ENCODE peak calls at places on chromosomes 16 and 17, in seven cellular contexts. I, V, Y, C, G, P and Z are unnamed samples.

GRCh38 chr17:67484261-67484660 is 107.2 kb downstream of the PITPNC1 start:
- DNase-seq in I (no peak), V (no peak), Y (no peak), C (no peak), G (no peak), P (no peak), Z (no peak)

GRCh38 chr17:28406478-28406824 is 439 bp upstream of the SLC46A1 start:
- DNase-seq in I (no peak), V (no peak), Y (no peak), C (no peak), G (peak; percentile 15), P (no peak), Z (no peak)

GRCh38 chr17:49574283-49574892 is 1.3 kb upstream of the NXPH3 start:
- DNase-seq in I (no peak), V (peak; percentile 47), Y (no peak), C (no peak), G (no peak), P (no peak), Z (no peak)

GRCh38 chr17:15260376-15261062 is 4.6 kb downstream of the PMP22 start:
- DNase-seq in I (peak; percentile 87), V (peak; percentile 93), Y (no peak), C (no peak), G (peak; percentile 92), P (peak; percentile 89), Z (peak; percentile 83)

GRCh38 chr16:23836404-23837291 is 865 bp downstream of the PRKCB start:
- DNase-seq in I (no peak), V (no peak), Y (peak; percentile 75), C (peak; percentile 70), G (no peak), P (no peak), Z (no peak)

GRCh38 chr16:85240982-85241924 is 129.0 kb upstream of the CIBAR2 start:
- DNase-seq in I (no peak), V (no peak), Y (no peak), C (no peak), G (no peak), P (no peak), Z (no peak)

GRCh38 chr17:64103751-64104364 is 26.1 kb downstream of the ERN1 start:
- DNase-seq in I (no peak), V (no peak), Y (peak; percentile 63), C (no peak), G (peak; percentile 68), P (peak; percentile 68), Z (peak; percentile 54)

GRCh38 chr16:11597268-11597690 is 10.6 kb upstream of the LITAF start:
- DNase-seq in I (peak; percentile 26), V (no peak), Y (no peak), C (no peak), G (peak; percentile 50), P (peak; percentile 36), Z (no peak)

GRCh38 chr17:6712058-6712853 is 913 bp downstream of the SLC13A5 start:
- DNase-seq in I (no peak), V (no peak), Y (no peak), C (no peak), G (peak; percentile 19), P (peak; percentile 55), Z (peak; percentile 36)

GRCh38 chr16:82231021-82231787 is 61.2 kb upstream of the MPHOSPH6 start:
- DNase-seq in I (no peak), V (no peak), Y (no peak), C (no peak), G (no peak), P (no peak), Z (no peak)

GRCh38 chr17:62804822-62805221 is 3.3 kb downstream of the MARCHF10 start:
- DNase-seq in I (no peak), V (no peak), Y (no peak), C (no peak), G (peak; percentile 80), P (peak; percentile 83), Z (peak; percentile 78)

DNA sequence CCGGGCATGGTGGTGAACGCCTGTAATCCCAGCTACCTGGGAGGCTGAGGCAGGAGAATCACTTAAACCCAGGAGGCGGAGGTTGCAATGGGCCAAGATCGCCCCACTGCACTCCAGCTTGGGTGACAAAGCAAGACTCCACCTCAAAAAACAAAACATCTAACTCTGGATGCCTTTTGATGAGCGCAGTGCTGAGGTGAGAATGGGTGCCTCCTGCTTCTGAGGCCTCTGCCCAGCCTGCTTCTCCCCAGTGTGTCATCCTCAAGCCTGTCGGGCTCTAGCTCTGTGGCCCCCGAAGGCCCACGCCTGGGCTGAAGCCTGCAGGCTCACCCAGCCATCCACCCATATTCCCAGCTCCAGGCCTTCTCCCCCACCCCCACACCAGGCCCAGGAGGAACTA is 10.5 kb upstream of the MTSS2 start:
- DNase-seq in I (no peak), V (no peak), Y (no peak), C (no peak), G (no peak), P (no peak), Z (no peak)
- H3K4me1 ChIP-seq in I (peaks cover 98% of the 10 kb centered on the region), V (peaks cover 52% of the 10 kb centered on the region), Y (peaks cover 6% of the 10 kb centered on the region), C (no peaks in the 10 kb centered on the region), G (peaks cover 43% of the 10 kb centered on the region), P (peaks cover 44% of the 10 kb centered on the region), Z (peaks cover 48% of the 10 kb centered on the region)

DNA sequence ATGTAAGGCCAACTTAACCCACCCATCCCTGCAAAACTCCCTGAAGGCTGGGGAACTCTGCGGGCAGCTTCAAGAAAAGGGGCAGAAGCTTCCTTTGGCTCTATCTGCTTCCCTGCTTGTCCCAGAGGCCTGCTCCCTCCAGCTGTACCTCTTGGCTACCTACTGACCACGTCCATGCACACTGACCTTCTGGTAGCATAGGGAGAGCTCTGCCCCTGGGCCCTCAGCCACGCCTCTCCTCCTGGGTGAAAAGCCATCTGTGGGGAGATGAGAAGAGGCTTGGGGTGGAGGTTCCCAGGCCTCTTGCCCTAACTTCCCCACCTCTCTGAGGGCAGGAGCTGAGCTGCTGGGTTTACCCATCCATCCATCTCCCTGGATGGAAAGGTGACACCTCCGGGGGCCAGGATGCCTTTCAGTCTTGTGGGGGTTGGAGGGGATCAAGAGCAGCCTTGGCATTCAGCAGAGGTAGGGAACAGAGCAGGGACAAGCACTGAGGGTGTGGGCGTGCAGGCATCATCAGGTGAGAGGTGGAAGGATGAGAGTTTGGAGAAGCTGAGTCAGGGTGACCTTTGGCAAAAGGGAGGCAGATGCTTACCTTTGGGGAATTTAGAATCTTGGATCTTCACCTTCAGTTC is 23.4 kb upstream of the MFSD6L start:
- DNase-seq in I (no peak), V (no peak), Y (no peak), C (no peak), G (no peak), P (no peak), Z (no peak)
- H3K27ac ChIP-seq in I (no peak overlapping the region), V (no peak overlapping the region), Y (no peak overlapping the region), C (no peak overlapping the region), G (no peak overlapping the region), P (no peak overlapping the region), Z (no peak overlapping the region)

DNA sequence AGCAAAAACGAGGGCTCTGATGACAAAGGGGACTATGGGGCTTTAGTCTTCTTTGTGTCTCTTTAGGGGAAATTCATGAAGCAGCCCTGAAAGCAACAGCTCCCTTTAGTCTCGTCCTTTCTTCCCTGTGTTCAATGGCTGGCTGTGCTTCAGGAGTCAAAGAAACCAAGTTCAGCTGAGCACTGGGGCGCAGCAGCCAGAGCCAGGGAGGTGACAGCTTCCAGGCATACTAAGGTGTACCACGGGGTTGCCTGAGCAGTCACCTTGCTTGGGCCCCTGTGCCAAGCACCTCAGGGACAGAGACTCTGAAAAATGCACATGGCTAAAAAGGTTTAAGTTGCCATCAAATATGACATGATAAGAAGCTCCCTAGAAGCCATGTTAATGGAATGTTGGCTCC is 14.8 kb upstream of the SREBF1 start:
- DNase-seq in I (no peak), V (no peak), Y (no peak), C (no peak), G (no peak), P (no peak), Z (no peak)
- H3K4me1 ChIP-seq in I (peaks cover 66% of the 10 kb centered on the region), V (peaks cover 7% of the 10 kb centered on the region), Y (peaks cover 23% of the 10 kb centered on the region), C (peaks cover 54% of the 10 kb centered on the region), G (peaks cover 39% of the 10 kb centered on the region), P (peaks cover 23% of the 10 kb centered on the region), Z (peaks cover 6% of the 10 kb centered on the region)

GRCh38 chr17:55057184-55057583 is 88.6 kb downstream of the STXBP4 start:
- DNase-seq in I (no peak), V (no peak), Y (no peak), C (no peak), G (peak; percentile 4), P (no peak), Z (no peak)
- H3K27ac ChIP-seq in I (no peak overlapping the region), V (no peak overlapping the region), Y (no peak overlapping the region), C (no peak overlapping the region), G (no peak overlapping the region), P (no peak overlapping the region), Z (no peak overlapping the region)

GRCh38 chr17:37694734-37695133 is 50.1 kb downstream of the HNF1B start:
- DNase-seq in I (no peak), V (no peak), Y (no peak), C (no peak), G (no peak), P (peak; percentile 56), Z (peak; percentile 53)

GRCh38 chr17:37696366-37696765 is 48.5 kb downstream of the HNF1B start:
- DNase-seq in I (no peak), V (no peak), Y (no peak), C (no peak), G (no peak), P (no peak), Z (no peak)

GRCh38 chr17:37691807-37692206 is 48.6 kb upstream of the DDX52 start:
- DNase-seq in I (no peak), V (no peak), Y (no peak), C (no peak), G (no peak), P (no peak), Z (no peak)

GRCh38 chr17:37697331-37697730 is 47.5 kb downstream of the HNF1B start:
- DNase-seq in I (no peak), V (no peak), Y (no peak), C (no peak), G (no peak), P (no peak), Z (no peak)

DNA sequence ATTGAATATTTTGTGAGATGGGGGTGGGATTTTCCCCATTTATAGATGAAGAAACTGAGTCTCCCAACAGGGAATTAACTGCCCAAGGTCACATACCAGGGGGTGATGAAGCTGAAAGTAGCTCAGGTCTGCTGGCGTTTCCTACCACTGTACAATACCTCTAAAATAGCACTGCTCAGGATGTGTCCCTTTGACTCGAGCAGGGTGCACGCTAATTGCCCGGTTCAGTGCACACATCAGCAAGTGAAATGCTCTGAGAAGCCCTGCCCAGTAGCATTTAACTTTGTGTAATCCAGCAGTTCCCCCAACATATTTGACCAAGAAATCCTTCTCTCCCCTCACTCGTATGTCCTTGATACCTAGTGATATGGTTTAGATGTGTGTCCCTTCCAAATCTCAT is 50.1 kb upstream of the DDX52 start:
- DNase-seq in I (no peak), V (no peak), Y (peak; percentile 19), C (no peak), G (no peak), P (no peak), Z (no peak)
- H3K4me1 ChIP-seq in I (no peaks in the 10 kb centered on the region), V (no peaks in the 10 kb centered on the region), Y (no peaks in the 10 kb centered on the region), C (no peaks in the 10 kb centered on the region), G (peaks cover 4% of the 10 kb centered on the region), P (no peaks in the 10 kb centered on the region), Z (peaks cover 7% of the 10 kb centered on the region)